ENCODE peak calls at places on chromosomes 13 and 19, in seven cellular contexts. X is neuronal stem cell, Y is keratinocyte, F is H9, C is fibroblast of lung, S is endodermal cell, L is IMR-90. J is an unnamed sample. For H3K4me1, the result is how much of the 10 kb centered on the place peaks cover.

GRCh38 chr19:28701491-28701890 is 511.5 kb downstream of the UQCRFS1 start:
- DNase-seq in X (no peak), Y (no peak), F (no peak), C (peak), S (no peak), L (no peak), J (no peak)

GRCh38 chr13:28412981-28413380 is 81.9 kb downstream of the FLT1 start:
- DNase-seq in X (no peak), Y (no peak), F (no peak), C (no peak), S (no peak), L (no peak), J (no peak)

GRCh38 chr19:11887247-11887617 is 350 bp upstream of the ZNF69 start:
- DNase-seq in X (no peak), Y (no peak), F (no peak), C (no peak), S (no peak), L (no peak), J (no peak)

GRCh38 chr19:38696733-38697055 is 47.6 kb downstream of the CAPN12 start:
- DNase-seq in X (no peak), Y (no peak), F (no peak), C (no peak), S (no peak), L (no peak), J (no peak)

GRCh38 chr13:51412431-51412830 is 40.4 kb downstream of the INTS6 start:
- DNase-seq in X (no peak), Y (no peak), F (no peak), C (no peak), S (no peak), L (no peak), J (no peak)

GRCh38 chr19:19534556-19535265 is 3.4 kb upstream of the CILP2 start:
- DNase-seq in X (no peak), Y (no peak), F (no peak), C (no peak), S (no peak), L (no peak), J (peak)

GRCh38 chr19:43984687-43985000 is 656 bp downstream of the ZNF155 start:
- DNase-seq in X (no peak), Y (no peak), F (no peak), C (no peak), S (peak), L (no peak), J (no peak)

GRCh38 chr19:38421856-38422255 is 4.2 kb downstream of the RASGRP4 start:
- DNase-seq in X (no peak), Y (no peak), F (no peak), C (no peak), S (no peak), L (no peak), J (no peak)

GRCh38 chr19:47230122-47230920 is 678 bp downstream of the BBC3 start:
- DNase-seq in X (no peak), Y (no peak), F (peak), C (peak), S (peak), L (peak), J (peak)

GRCh38 chr19:36528194-36528920 is at the start of gene ZNF260:
- DNase-seq in X (peak), Y (peak), F (peak), C (peak), S (peak), L (peak), J (peak)

GRCh38 chr13:102742506-102742905 is 31.1 kb downstream of the TEX30 start:
- DNase-seq in X (no peak), Y (no peak), F (no peak), C (no peak), S (no peak), L (no peak), J (no peak)

GRCh38 chr19:44207126-44207803 is 5.1 kb upstream of the ZNF227 start:
- DNase-seq in X (peak), Y (peak), F (peak), C (peak), S (peak), L (peak), J (peak)

GRCh38 chr13:113806526-113806925 is 47.5 kb downstream of the TMEM255B start:
- DNase-seq in X (no peak), Y (no peak), F (no peak), C (no peak), S (no peak), L (no peak), J (peak)

GRCh38 chr19:6682607-6683128 is 12.7 kb upstream of the TNFSF14 start:
- DNase-seq in X (no peak), Y (no peak), F (no peak), C (no peak), S (no peak), L (no peak), J (no peak)

GRCh38 chr13:45341034-45341798 is at the start of gene TPT1:
- DNase-seq in X (peak), Y (peak), F (peak), C (peak), S (peak), L (peak), J (peak)

GRCh38 chr13:92175330-92175729 is 776.9 kb downstream of the GPC5 start:
- DNase-seq in X (peak), Y (no peak), F (peak), C (peak), S (peak), L (peak), J (no peak)

GRCh38 chr19:55385236-55385748 is 440 bp upstream of the RPL28 start:
- DNase-seq in X (peak), Y (peak), F (peak), C (peak), S (peak), L (peak), J (peak)

GRCh38 chr13:99559560-99559959 is 58.3 kb downstream of the TM9SF2 start:
- DNase-seq in X (no peak), Y (no peak), F (no peak), C (no peak), S (no peak), L (no peak), J (no peak)

GRCh38 chr19:10618846-10619245 is 6.5 kb upstream of the SLC44A2 start:
- DNase-seq in X (no peak), Y (no peak), F (no peak), C (no peak), S (no peak), L (no peak), J (no peak)

GRCh38 chr19:20351244-20351643 is 184.2 kb downstream of the ZNF486 start:
- DNase-seq in X (no peak), Y (no peak), F (no peak), C (no peak), S (no peak), L (no peak), J (no peak)

GRCh38 chr19:12521996-12522395 is 29.3 kb downstream of the ZNF564 start:
- DNase-seq in X (no peak), Y (no peak), F (peak), C (no peak), S (peak), L (no peak), J (no peak)

GRCh38 chr13:59906413-59907027 is 257.2 kb downstream of the DIAPH3 start:
- DNase-seq in X (no peak), Y (no peak), F (no peak), C (peak), S (no peak), L (peak), J (no peak)

GRCh38 chr19:29491491-29491890 is 34.3 kb upstream of the VSTM2B start:
- DNase-seq in X (no peak), Y (no peak), F (no peak), C (no peak), S (peak), L (no peak), J (no peak)

GRCh38 chr19:33795370-33796163 is 1.1 kb upstream of the KCTD15 start:
- DNase-seq in X (peak), Y (no peak), F (peak), C (peak), S (peak), L (peak), J (peak)

GRCh38 chr13:71524245-71525002 is 342.6 kb downstream of the DACH1 start:
- DNase-seq in X (no peak), Y (no peak), F (no peak), C (peak), S (no peak), L (no peak), J (no peak)

GRCh38 chr13:50123862-50124535 is 108.8 kb downstream of the KCNRG start:
- DNase-seq in X (peak), Y (peak), F (peak), C (peak), S (peak), L (peak), J (peak)

GRCh38 chr13:50124536-50125305 is 109.5 kb downstream of the KCNRG start:
- DNase-seq in X (peak), Y (no peak), F (peak), C (peak), S (peak), L (peak), J (no peak)

GRCh38 chr13:50122465-50122864 is 107.2 kb downstream of the KCNRG start:
- DNase-seq in X (no peak), Y (no peak), F (no peak), C (no peak), S (peak), L (no peak), J (no peak)

GRCh38 chr13:50123515-50123861 is 108.2 kb downstream of the KCNRG start:
- DNase-seq in X (no peak), Y (no peak), F (no peak), C (no peak), S (no peak), L (no peak), J (no peak)

GRCh38 chr13:50123002-50123401 is 107.8 kb downstream of the KCNRG start:
- DNase-seq in X (no peak), Y (no peak), F (no peak), C (no peak), S (no peak), L (no peak), J (no peak)
- H3K4me1 ChIP-seq in X (under half), Y (under half), F (under half), C (under half), S (under half), L (under half), J (under half)

GRCh38 chr13:76885203-76886004 is 801 bp downstream of the KCTD12 start:
- DNase-seq in X (peak), Y (no peak), F (peak), C (peak), S (peak), L (peak), J (peak)

GRCh38 chr13:76886292-76887061 is at the start of gene KCTD12:
- DNase-seq in X (peak), Y (no peak), F (peak), C (peak), S (peak), L (peak), J (peak)

GRCh38 chr13:76887070-76887563 is 912 bp upstream of the KCTD12 start:
- DNase-seq in X (peak), Y (no peak), F (peak), C (no peak), S (peak), L (no peak), J (no peak)

GRCh38 chr13:76884571-76885202 is 1.5 kb downstream of the KCTD12 start:
- DNase-seq in X (no peak), Y (no peak), F (no peak), C (peak), S (no peak), L (peak), J (no peak)

DNA sequence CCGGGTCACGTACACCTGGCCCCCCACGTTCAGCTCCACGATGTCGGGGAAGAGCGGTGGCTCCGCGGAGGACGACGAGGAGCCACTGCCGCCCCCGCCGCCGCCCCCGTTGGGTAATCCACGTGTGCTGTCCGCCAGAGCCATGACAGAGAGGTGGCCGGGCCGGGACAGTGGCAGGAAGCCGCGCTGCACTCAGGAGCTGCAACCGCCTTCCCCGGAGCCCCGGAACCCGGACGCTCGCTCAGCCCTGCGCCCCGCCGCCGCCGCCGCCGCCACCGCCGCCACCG is 257 bp downstream of the KCTD12 start:
- DNase-seq in X (peak), Y (no peak), F (no peak), C (no peak), S (no peak), L (no peak), J (no peak)
- H3K9ac ChIP-seq in X (peak), Y (peak), F (no peak), C (peak), S (no peak), L (peak), J (no peak)

GRCh38 chr19:2603320-2603719 is 99.2 kb downstream of the GNG7 start:
- DNase-seq in X (no peak), Y (no peak), F (peak), C (peak), S (peak), L (no peak), J (peak)
- H3K27ac ChIP-seq in X (no peak), Y (no peak), F (no peak), C (peak), S (no peak), L (no peak), J (peak)

GRCh38 chr13:94535231-94535630 is 55.7 kb upstream of the DCT start:
- DNase-seq in X (no peak), Y (no peak), F (no peak), C (no peak), S (no peak), L (no peak), J (no peak)

GRCh38 chr13:94534171-94534570 is 54.7 kb upstream of the DCT start:
- DNase-seq in X (no peak), Y (no peak), F (no peak), C (peak), S (no peak), L (peak), J (no peak)

GRCh38 chr13:94535775-94536174 is 56.3 kb upstream of the DCT start:
- DNase-seq in X (no peak), Y (no peak), F (no peak), C (no peak), S (no peak), L (no peak), J (no peak)

GRCh38 chr13:94542917-94543316 is 53.0 kb downstream of the TGDS start:
- DNase-seq in X (no peak), Y (no peak), F (no peak), C (no peak), S (no peak), L (no peak), J (no peak)

DNA sequence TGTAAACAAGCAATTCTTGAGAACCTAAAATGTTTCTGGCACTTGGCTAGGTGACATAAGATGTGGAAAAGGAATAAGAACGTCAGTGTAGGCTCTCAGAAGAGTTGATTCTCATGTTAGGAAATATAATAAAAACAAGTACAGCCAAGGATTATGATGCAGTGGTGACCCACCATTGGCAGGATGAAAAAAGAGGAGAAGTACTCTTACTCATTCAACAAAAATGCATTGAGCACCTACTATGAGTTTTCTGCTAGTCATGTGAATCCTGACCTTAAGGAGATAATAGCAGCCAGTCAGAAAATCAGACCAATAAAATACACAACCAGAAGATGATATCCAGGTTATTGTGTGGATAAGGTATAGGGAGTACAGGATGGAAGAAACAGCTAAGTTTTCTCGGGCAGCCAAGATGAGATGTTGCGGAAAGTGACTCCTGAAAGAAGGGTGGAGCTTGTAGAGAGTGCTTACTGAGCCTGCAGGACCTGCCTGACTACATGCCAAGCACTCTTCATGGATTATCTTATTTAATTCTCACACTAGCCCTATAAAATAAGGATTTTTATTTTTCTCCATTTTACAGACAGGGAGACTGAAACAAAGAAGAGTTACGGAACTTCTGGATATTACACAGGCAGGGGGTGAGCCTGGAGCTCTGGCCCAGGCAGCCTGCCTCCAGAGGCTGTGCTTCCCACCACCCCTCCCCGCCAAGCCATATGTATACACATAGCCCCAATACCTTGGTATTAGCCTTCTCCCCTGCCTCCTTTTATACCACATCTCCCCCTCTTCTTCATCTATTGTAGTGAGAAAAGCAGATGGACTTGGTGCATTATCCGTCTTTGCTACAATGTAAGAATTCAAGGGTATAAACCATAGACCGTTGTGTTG is 58.0 kb downstream of the TGDS start:
- DNase-seq in X (no peak), Y (no peak), F (no peak), C (no peak), S (no peak), L (no peak), J (no peak)
- H3K4me1 ChIP-seq in X (under half), Y (under half), F (under half), C (under half), S (under half), L (under half), J (under half)

GRCh38 chr13:106859505-106859904 is 291.6 kb upstream of the ARGLU1 start:
- DNase-seq in X (no peak), Y (no peak), F (peak), C (no peak), S (peak), L (no peak), J (no peak)
- H3K9ac ChIP-seq in X (no peak), Y (no peak), F (peak), C (no peak), S (no peak), L (no peak), J (no peak)

DNA sequence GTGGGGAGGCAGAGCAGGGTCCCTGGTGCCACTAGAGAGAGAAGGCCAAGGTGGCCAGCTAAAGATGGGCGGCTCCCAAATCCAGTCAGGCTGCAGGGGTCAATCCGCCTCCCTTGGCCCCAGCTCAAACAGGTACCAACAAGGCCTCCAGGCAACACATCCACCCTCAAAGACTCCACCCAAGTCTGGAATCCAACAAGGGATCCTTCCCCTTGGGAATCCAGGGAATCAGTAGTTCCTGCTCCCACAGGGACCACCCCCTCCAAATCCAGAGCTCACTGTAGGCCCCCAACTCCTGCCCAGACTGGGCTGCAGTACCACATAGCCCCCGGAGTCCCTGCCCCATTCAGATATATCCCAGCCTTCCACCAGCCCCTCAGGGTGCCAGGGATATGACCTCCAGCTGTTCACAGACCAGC is 3.3 kb downstream of the ERF start:
- DNase-seq in X (no peak), Y (no peak), F (no peak), C (no peak), S (no peak), L (no peak), J (no peak)
- H3K27ac ChIP-seq in X (no peak), Y (peak), F (no peak), C (peak), S (no peak), L (peak), J (peak)

DNA sequence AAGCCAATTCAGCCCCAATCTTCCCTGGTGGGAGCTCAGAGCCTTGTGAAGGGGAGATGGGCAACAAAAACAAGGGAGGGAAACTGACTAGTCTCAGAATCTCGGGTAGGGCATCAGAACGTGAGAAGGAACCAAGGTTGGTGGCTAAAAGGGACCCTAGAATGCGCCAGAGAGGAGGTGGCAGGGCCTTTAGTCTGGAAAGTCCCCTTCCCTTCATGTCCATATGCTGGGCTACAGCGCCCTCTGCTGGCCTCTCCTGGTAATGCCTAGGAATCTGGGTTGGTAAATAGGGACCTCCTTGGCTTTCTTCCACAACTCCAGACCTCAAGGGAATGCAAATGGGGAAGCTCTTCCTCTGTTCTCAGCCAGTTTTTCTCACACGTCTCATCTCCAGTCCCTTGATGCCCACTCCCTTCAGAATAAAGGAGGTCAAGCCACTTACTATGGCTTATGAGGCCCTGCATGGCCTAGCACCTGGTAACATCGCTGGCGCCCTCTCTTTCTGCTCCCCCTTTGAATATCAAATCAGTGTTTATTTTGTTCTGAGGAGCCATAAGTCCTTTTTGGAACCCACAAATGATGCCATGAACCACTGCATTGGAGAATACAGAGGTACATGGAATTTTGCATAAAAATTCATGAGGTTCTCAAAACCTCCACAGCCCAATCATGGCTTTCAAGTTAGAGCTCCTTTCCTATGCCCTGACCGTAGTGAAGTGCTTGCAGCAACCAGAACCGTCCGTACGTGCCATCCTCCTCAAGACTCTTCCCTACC is 1.3 kb upstream of the CCDC97 start:
- DNase-seq in X (peak), Y (peak), F (peak), C (peak), S (peak), L (peak), J (peak)
- H3K4me1 ChIP-seq in X (under half), Y (under half), F (under half), C (under half), S (under half), L (under half), J (under half)

GRCh38 chr19:50657672-50658437 is 8.6 kb downstream of the C19orf81 start:
- DNase-seq in X (peak), Y (peak), F (peak), C (peak), S (peak), L (peak), J (peak)

GRCh38 chr19:50659318-50660082 is 10.3 kb downstream of the C19orf81 start:
- DNase-seq in X (no peak), Y (no peak), F (no peak), C (no peak), S (no peak), L (no peak), J (peak)

GRCh38 chr19:50654882-50655281 is 5.6 kb downstream of the C19orf81 start:
- DNase-seq in X (no peak), Y (no peak), F (no peak), C (no peak), S (no peak), L (no peak), J (no peak)

GRCh38 chr19:50658438-50659317 is 9.4 kb downstream of the C19orf81 start:
- DNase-seq in X (peak), Y (no peak), F (peak), C (peak), S (peak), L (peak), J (peak)

GRCh38 chr19:50657222-50657669 is 8.0 kb downstream of the C19orf81 start:
- DNase-seq in X (no peak), Y (no peak), F (no peak), C (no peak), S (no peak), L (no peak), J (no peak)
- H3K9ac ChIP-seq in X (no peak), Y (no peak), F (peak), C (no peak), S (no peak), L (no peak), J (no peak)